ENCODE peak calls at places on chromosomes 13 and 19, in four cellular contexts. C is H9, J is IMR-90, A is neuronal stem cell. T is an unnamed sample.

GRCh38 chr13:95091755-95092154 is 209.5 kb downstream of the ABCC4 start:
- DNase-seq in C (no peak), J (no peak), A (no peak), T (no peak)

GRCh38 chr13:21025539-21025938 is 35.8 kb downstream of the LATS2 start:
- DNase-seq in J (no peak), A (no peak), C (no peak), T (no peak)

GRCh38 chr13:33205224-33205623 is 80.3 kb downstream of the STARD13 start:
- DNase-seq in C (no peak), A (no peak), J (no peak), T (no peak)

GRCh38 chr19:30406220-30406944 is 34.2 kb downstream of the ZNF536 start:
- DNase-seq in A (no peak), C (no peak), J (no peak), T (no peak)

GRCh38 chr19:38710928-38711725 is 33.1 kb downstream of the CAPN12 start:
- DNase-seq in J (no peak), A (no peak), C (no peak), T (no peak)

GRCh38 chr13:106755542-106755941 is 187.6 kb upstream of the ARGLU1 start:
- DNase-seq in C (no peak), J (no peak), A (no peak), T (no peak)

GRCh38 chr13:99647593-99647980 is 146.3 kb downstream of the TM9SF2 start:
- DNase-seq in A (no peak), C (no peak), J (no peak), T (no peak)

GRCh38 chr13:76023644-76024043 is 387.5 kb downstream of the LMO7 start:
- DNase-seq in A (no peak), C (no peak), J (peak), T (no peak)

GRCh38 chr13:36332986-36333385 is 13.2 kb downstream of the SPART start:
- DNase-seq in C (no peak), J (peak), A (no peak), T (no peak)

GRCh38 chr13:73722120-73722519 is 412.1 kb downstream of the KLF12 start:
- DNase-seq in J (peak), C (no peak), A (no peak), T (no peak)

GRCh38 chr13:30551194-30551593 is 66.5 kb upstream of the USPL1 start:
- DNase-seq in C (no peak), A (no peak), J (peak), T (no peak)

GRCh38 chr19:48868196-48868886 is at the start of gene PLEKHA4:
- DNase-seq in A (no peak), J (peak), C (peak), T (peak)

GRCh38 chr13:98173431-98173921 is 3.6 kb downstream of the RNF113B start:
- DNase-seq in C (no peak), J (peak), A (no peak), T (no peak)

GRCh38 chr13:71968025-71968424 is 101.0 kb upstream of the DACH1 start:
- DNase-seq in J (no peak), A (peak), C (peak), T (no peak)

GRCh38 chr19:6738726-6739389 is 622 bp upstream of the TRIP10 start:
- DNase-seq in J (peak), A (no peak), C (no peak), T (no peak)
- H3K14ac ChIP-seq in J (peak), A (no peak), C (peak), T (no peak)

GRCh38 chr13:110420626-110421025 is 113.5 kb downstream of the COL4A2 start:
- DNase-seq in C (no peak), A (no peak), J (no peak), T (no peak)
- H3K14ac ChIP-seq in C (no peak), A (no peak), J (peak), T (no peak)

DNA sequence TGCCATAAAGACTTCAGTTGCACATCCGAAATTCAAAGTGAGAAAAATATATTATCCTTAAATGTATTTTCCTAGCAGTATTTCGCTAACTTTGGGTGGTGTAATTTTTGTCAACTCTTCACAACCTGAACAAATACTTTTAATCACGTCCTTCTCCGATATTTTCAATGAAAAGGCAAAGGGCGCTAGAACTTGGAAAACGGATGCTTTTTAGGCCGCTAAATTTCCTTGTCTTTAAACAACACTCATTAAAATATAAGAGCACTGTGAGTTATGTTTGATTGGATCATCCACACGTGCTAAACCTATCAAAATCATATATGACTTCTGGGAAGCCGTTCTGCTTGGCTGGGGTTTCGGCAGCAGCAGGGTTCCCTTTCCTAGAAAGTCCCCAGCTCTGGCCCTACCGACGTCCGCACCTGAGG is 532 bp upstream of the MPHOSPH8 start:
- DNase-seq in A (no peak), J (no peak), C (no peak), T (no peak)
- H3K14ac ChIP-seq in A (no peak), J (peak), C (no peak), T (no peak)

DNA sequence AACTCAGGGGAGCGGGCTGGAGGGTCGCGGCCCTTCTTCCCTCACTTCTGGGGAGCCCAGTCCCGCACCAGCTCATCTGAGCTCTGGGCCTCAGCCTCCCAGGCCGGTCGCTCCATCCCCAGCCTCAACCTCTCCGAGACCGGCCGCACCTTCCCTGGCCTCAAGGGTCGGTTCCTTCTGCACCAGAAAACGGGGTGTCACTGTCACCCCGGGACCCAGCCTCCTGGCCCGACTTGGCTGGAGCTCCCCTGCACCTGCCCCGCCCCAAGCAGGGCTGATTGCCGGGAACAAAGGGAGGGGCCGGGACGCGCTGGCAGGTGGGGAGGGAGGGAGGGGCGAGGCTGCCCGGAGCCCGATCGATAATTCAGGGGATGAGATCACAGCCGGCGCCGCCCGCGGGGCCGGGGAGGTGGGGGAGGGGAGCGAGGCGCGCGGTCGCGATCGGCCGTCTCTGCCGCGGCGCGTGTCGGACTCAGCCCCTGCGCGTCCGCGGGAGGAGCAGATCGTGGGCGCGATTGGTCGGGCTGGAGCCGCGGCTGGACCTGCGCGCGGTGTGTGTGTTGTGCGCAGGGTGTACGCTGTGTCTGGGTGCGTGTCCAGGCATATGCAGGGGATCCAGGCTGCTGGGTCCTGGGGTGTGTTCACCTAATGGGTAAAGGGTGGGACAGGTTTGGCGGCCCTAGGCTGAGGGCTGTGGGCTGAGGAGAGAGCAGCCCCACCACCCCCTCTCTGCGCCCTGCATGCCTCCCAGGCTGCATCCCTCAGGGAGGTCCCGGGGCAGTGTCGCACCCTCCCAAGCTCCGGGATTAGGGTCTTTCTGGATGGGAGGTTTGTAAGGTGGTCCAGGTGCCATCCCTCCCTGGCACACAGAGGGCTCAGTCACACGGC is 1.1 kb upstream of the SHC2 start:
- DNase-seq in C (peak), J (no peak), A (no peak), T (no peak)
- H3K14ac ChIP-seq in C (no peak), J (no peak), A (peak), T (no peak)

GRCh38 chr13:110554227-110554836 is 7.2 kb downstream of the RAB20 start:
- DNase-seq in J (no peak), C (no peak), A (no peak), T (no peak)
- H3K14ac ChIP-seq in J (no peak), C (no peak), A (no peak), T (no peak)

GRCh38 chr13:92549275-92549674 is 677.3 kb upstream of the GPC6 start:
- DNase-seq in A (no peak), J (no peak), C (no peak), T (no peak)
- H3K14ac ChIP-seq in A (no peak), J (no peak), C (no peak), T (no peak)